ENCODE peak calls at places on chromosome 15, in ten cellular contexts. One of them, this sample, is unnamed.
A peak's percentile ranks its signal among the peaks of the same experiment; 100 is the strongest.

GRCh38 chr15:74311734-74312444 is 55.6 kb downstream of the CYP11A1 start:
- DNase-seq in astrocyte of the spinal cord: no peak
- DNase-seq in NCI-H1092 treated with DMSO at 0.1 percent for 48 hours: peak; percentile 85
- DNase-seq in T-helper 1 cell: no peak
- DNase-seq in lower leg skin: no peak
- DNase-seq in left cardiac atrium: no peak
- DNase-seq in retina: peak; percentile 69
- DNase-seq in ovary: no peak
- DNase-seq in NCI-H748 treated with DMSO at 0.1 percent for 48 hours: no peak
- DNase-seq in cardiac muscle cell: no peak
- DNase-seq in this sample: no peak

GRCh38 chr15:47384316-47384715 is 333.0 kb upstream of the SEMA6D start:
- DNase-seq in astrocyte of the spinal cord: peak; percentile 89
- DNase-seq in NCI-H1092 treated with DMSO at 0.1 percent for 48 hours: no peak
- DNase-seq in T-helper 1 cell: no peak
- DNase-seq in lower leg skin: no peak
- DNase-seq in left cardiac atrium: peak; percentile 49
- DNase-seq in retina: peak; percentile 70
- DNase-seq in ovary: peak; percentile 27
- DNase-seq in NCI-H748 treated with DMSO at 0.1 percent for 48 hours: no peak
- DNase-seq in cardiac muscle cell: peak; percentile 96
- DNase-seq in this sample: peak; percentile 65

GRCh38 chr15:39127925-39128617 is 452.8 kb upstream of the THBS1 start:
- DNase-seq in astrocyte of the spinal cord: peak; percentile 96
- DNase-seq in NCI-H1092 treated with DMSO at 0.1 percent for 48 hours: peak; percentile 1
- DNase-seq in T-helper 1 cell: no peak
- DNase-seq in lower leg skin: no peak
- DNase-seq in left cardiac atrium: no peak
- DNase-seq in retina: no peak
- DNase-seq in ovary: no peak
- DNase-seq in NCI-H748 treated with DMSO at 0.1 percent for 48 hours: no peak
- DNase-seq in cardiac muscle cell: peak; percentile 98
- DNase-seq in this sample: no peak

GRCh38 chr15:40928975-40929729 is at the start of gene DLL4:
- DNase-seq in astrocyte of the spinal cord: peak; percentile 30
- DNase-seq in NCI-H1092 treated with DMSO at 0.1 percent for 48 hours: peak; percentile 88
- DNase-seq in T-helper 1 cell: no peak
- DNase-seq in lower leg skin: no peak
- DNase-seq in left cardiac atrium: peak; percentile 82
- DNase-seq in retina: peak; percentile 91
- DNase-seq in ovary: peak; percentile 48
- DNase-seq in NCI-H748 treated with DMSO at 0.1 percent for 48 hours: peak; percentile 83
- DNase-seq in cardiac muscle cell: peak; percentile 50
- DNase-seq in this sample: peak; percentile 67

GRCh38 chr15:71203573-71204444 is 88.5 kb downstream of the THSD4 start:
- DNase-seq in astrocyte of the spinal cord: no peak
- DNase-seq in NCI-H1092 treated with DMSO at 0.1 percent for 48 hours: no peak
- DNase-seq in T-helper 1 cell: no peak
- DNase-seq in lower leg skin: peak; percentile 45
- DNase-seq in left cardiac atrium: no peak
- DNase-seq in retina: no peak
- DNase-seq in ovary: no peak
- DNase-seq in NCI-H748 treated with DMSO at 0.1 percent for 48 hours: peak; percentile 29
- DNase-seq in cardiac muscle cell: no peak
- DNase-seq in this sample: no peak

GRCh38 chr15:67042490-67043181 is 22.8 kb upstream of the SMAD3 start:
- DNase-seq in astrocyte of the spinal cord: peak; percentile 45
- DNase-seq in NCI-H1092 treated with DMSO at 0.1 percent for 48 hours: no peak
- DNase-seq in T-helper 1 cell: no peak
- DNase-seq in lower leg skin: no peak
- DNase-seq in left cardiac atrium: no peak
- DNase-seq in retina: peak; percentile 23
- DNase-seq in ovary: no peak
- DNase-seq in NCI-H748 treated with DMSO at 0.1 percent for 48 hours: no peak
- DNase-seq in cardiac muscle cell: no peak
- DNase-seq in this sample: no peak

GRCh38 chr15:69559440-69560215 is 107.0 kb downstream of the RPLP1 start:
- DNase-seq in astrocyte of the spinal cord: no peak
- DNase-seq in NCI-H1092 treated with DMSO at 0.1 percent for 48 hours: no peak
- DNase-seq in T-helper 1 cell: no peak
- DNase-seq in lower leg skin: no peak
- DNase-seq in left cardiac atrium: no peak
- DNase-seq in retina: no peak
- DNase-seq in ovary: no peak
- DNase-seq in NCI-H748 treated with DMSO at 0.1 percent for 48 hours: no peak
- DNase-seq in cardiac muscle cell: peak; percentile 69
- DNase-seq in this sample: no peak

GRCh38 chr15:65393557-65393956 is 15.8 kb upstream of the IGDCC3 start:
- DNase-seq in astrocyte of the spinal cord: no peak
- DNase-seq in NCI-H1092 treated with DMSO at 0.1 percent for 48 hours: no peak
- DNase-seq in T-helper 1 cell: no peak
- DNase-seq in lower leg skin: no peak
- DNase-seq in left cardiac atrium: no peak
- DNase-seq in retina: no peak
- DNase-seq in ovary: no peak
- DNase-seq in NCI-H748 treated with DMSO at 0.1 percent for 48 hours: no peak
- DNase-seq in cardiac muscle cell: no peak
- DNase-seq in this sample: no peak

GRCh38 chr15:40852529-40852928 is 8.7 kb downstream of the SPINT1 start:
- DNase-seq in astrocyte of the spinal cord: no peak
- DNase-seq in NCI-H1092 treated with DMSO at 0.1 percent for 48 hours: no peak
- DNase-seq in T-helper 1 cell: no peak
- DNase-seq in lower leg skin: no peak
- DNase-seq in left cardiac atrium: no peak
- DNase-seq in retina: no peak
- DNase-seq in ovary: no peak
- DNase-seq in NCI-H748 treated with DMSO at 0.1 percent for 48 hours: peak; percentile 13
- DNase-seq in cardiac muscle cell: no peak
- DNase-seq in this sample: no peak

GRCh38 chr15:101147181-101147580 is 104.7 kb downstream of the CHSY1 start:
- DNase-seq in astrocyte of the spinal cord: no peak
- DNase-seq in NCI-H1092 treated with DMSO at 0.1 percent for 48 hours: no peak
- DNase-seq in T-helper 1 cell: no peak
- DNase-seq in lower leg skin: no peak
- DNase-seq in left cardiac atrium: no peak
- DNase-seq in retina: no peak
- DNase-seq in ovary: no peak
- DNase-seq in NCI-H748 treated with DMSO at 0.1 percent for 48 hours: no peak
- DNase-seq in cardiac muscle cell: no peak
- DNase-seq in this sample: no peak

GRCh38 chr15:41930221-41930866 is 36.5 kb upstream of the SPTBN5 start:
- DNase-seq in astrocyte of the spinal cord: peak; percentile 95
- DNase-seq in NCI-H1092 treated with DMSO at 0.1 percent for 48 hours: no peak
- DNase-seq in T-helper 1 cell: no peak
- DNase-seq in lower leg skin: no peak
- DNase-seq in left cardiac atrium: peak; percentile 78
- DNase-seq in retina: no peak
- DNase-seq in ovary: peak; percentile 16
- DNase-seq in NCI-H748 treated with DMSO at 0.1 percent for 48 hours: no peak
- DNase-seq in cardiac muscle cell: peak; percentile 94
- DNase-seq in this sample: peak; percentile 76

GRCh38 chr15:78212546-78213424 is 21.6 kb downstream of the ACSBG1 start:
- DNase-seq in astrocyte of the spinal cord: peak; percentile 89
- DNase-seq in NCI-H1092 treated with DMSO at 0.1 percent for 48 hours: no peak
- DNase-seq in T-helper 1 cell: no peak
- DNase-seq in lower leg skin: peak; percentile 92
- DNase-seq in left cardiac atrium: peak; percentile 81
- DNase-seq in retina: no peak
- DNase-seq in ovary: no peak
- DNase-seq in NCI-H748 treated with DMSO at 0.1 percent for 48 hours: no peak
- DNase-seq in cardiac muscle cell: peak; percentile 63
- DNase-seq in this sample: peak; percentile 77

GRCh38 chr15:65092911-65093792 is 16.6 kb downstream of the KBTBD13 start:
- DNase-seq in astrocyte of the spinal cord: no peak
- DNase-seq in NCI-H1092 treated with DMSO at 0.1 percent for 48 hours: no peak
- DNase-seq in T-helper 1 cell: no peak
- DNase-seq in lower leg skin: peak; percentile 54
- DNase-seq in left cardiac atrium: no peak
- DNase-seq in retina: no peak
- DNase-seq in ovary: no peak
- DNase-seq in NCI-H748 treated with DMSO at 0.1 percent for 48 hours: no peak
- DNase-seq in cardiac muscle cell: no peak
- DNase-seq in this sample: no peak

GRCh38 chr15:101193781-101194180 is 58.1 kb downstream of the CHSY1 start:
- DNase-seq in astrocyte of the spinal cord: no peak
- DNase-seq in NCI-H1092 treated with DMSO at 0.1 percent for 48 hours: no peak
- DNase-seq in T-helper 1 cell: no peak
- DNase-seq in lower leg skin: no peak
- DNase-seq in left cardiac atrium: no peak
- DNase-seq in retina: no peak
- DNase-seq in ovary: no peak
- DNase-seq in NCI-H748 treated with DMSO at 0.1 percent for 48 hours: no peak
- DNase-seq in cardiac muscle cell: no peak
- DNase-seq in this sample: no peak

GRCh38 chr15:79682285-79682684 is 214.5 kb downstream of the MTHFS start:
- DNase-seq in astrocyte of the spinal cord: peak; percentile 75
- DNase-seq in NCI-H1092 treated with DMSO at 0.1 percent for 48 hours: no peak
- DNase-seq in T-helper 1 cell: no peak
- DNase-seq in lower leg skin: no peak
- DNase-seq in left cardiac atrium: peak; percentile 62
- DNase-seq in retina: no peak
- DNase-seq in ovary: peak; percentile 31
- DNase-seq in NCI-H748 treated with DMSO at 0.1 percent for 48 hours: no peak
- DNase-seq in cardiac muscle cell: peak; percentile 84
- DNase-seq in this sample: no peak

GRCh38 chr15:34122771-34123183 is 20.9 kb downstream of the PGBD4 start:
- DNase-seq in astrocyte of the spinal cord: peak; percentile 89
- DNase-seq in NCI-H1092 treated with DMSO at 0.1 percent for 48 hours: no peak
- DNase-seq in T-helper 1 cell: no peak
- DNase-seq in lower leg skin: no peak
- DNase-seq in left cardiac atrium: no peak
- DNase-seq in retina: no peak
- DNase-seq in ovary: no peak
- DNase-seq in NCI-H748 treated with DMSO at 0.1 percent for 48 hours: no peak
- DNase-seq in cardiac muscle cell: peak; percentile 87
- DNase-seq in this sample: no peak

GRCh38 chr15:77225088-77225487 is 154.2 kb upstream of the TSPAN3 start:
- DNase-seq in astrocyte of the spinal cord: no peak
- DNase-seq in NCI-H1092 treated with DMSO at 0.1 percent for 48 hours: no peak
- DNase-seq in T-helper 1 cell: no peak
- DNase-seq in lower leg skin: no peak
- DNase-seq in left cardiac atrium: no peak
- DNase-seq in retina: no peak
- DNase-seq in ovary: no peak
- DNase-seq in NCI-H748 treated with DMSO at 0.1 percent for 48 hours: no peak
- DNase-seq in cardiac muscle cell: peak; percentile 55
- DNase-seq in this sample: no peak